ENCODE peak calls at places on chromosome 1, in four cellular contexts. One of them, this sample, is unnamed.

GRCh38 chr1:65165269-65166002 is 17.4 kb downstream of the AK4 start:
- DNase-seq in SK-N-SH: no peak
- DNase-seq in fibroblast of lung: no peak
- DNase-seq in DND-41: peak
- DNase-seq in this sample: no peak

GRCh38 chr1:15950763-15951295 is 25.1 kb downstream of the ZBTB17 start:
- DNase-seq in SK-N-SH: no peak
- DNase-seq in fibroblast of lung: no peak
- DNase-seq in DND-41: no peak
- DNase-seq in this sample: no peak

GRCh38 chr1:907611-908451 is 15.9 kb upstream of the SAMD11 start:
- DNase-seq in SK-N-SH: peak
- DNase-seq in fibroblast of lung: no peak
- DNase-seq in DND-41: no peak
- DNase-seq in this sample: no peak

GRCh38 chr1:39183503-39184353 is 20.8 kb upstream of the MACF1 start:
- DNase-seq in SK-N-SH: no peak
- DNase-seq in fibroblast of lung: peak
- DNase-seq in DND-41: peak
- DNase-seq in this sample: peak

GRCh38 chr1:73593379-73593778 is 604.6 kb downstream of the LRRIQ3 start:
- DNase-seq in SK-N-SH: no peak
- DNase-seq in fibroblast of lung: peak
- DNase-seq in DND-41: no peak
- DNase-seq in this sample: peak

GRCh38 chr1:2003564-2004131 is at the start of gene CFAP74:
- DNase-seq in SK-N-SH: peak
- DNase-seq in fibroblast of lung: peak
- DNase-seq in DND-41: no peak
- DNase-seq in this sample: no peak

GRCh38 chr1:170530972-170531757 is 801 bp upstream of the GORAB start:
- DNase-seq in SK-N-SH: peak
- DNase-seq in fibroblast of lung: peak
- DNase-seq in DND-41: peak
- DNase-seq in this sample: no peak

GRCh38 chr1:61334718-61335589 is 252.6 kb downstream of the NFIA start:
- DNase-seq in SK-N-SH: peak
- DNase-seq in fibroblast of lung: no peak
- DNase-seq in DND-41: no peak
- DNase-seq in this sample: no peak

GRCh38 chr1:109099871-109100757 is 9.6 kb downstream of the TMEM167B start:
- DNase-seq in SK-N-SH: peak
- DNase-seq in fibroblast of lung: peak
- DNase-seq in DND-41: peak
- DNase-seq in this sample: peak

GRCh38 chr1:59116920-59117542 is 179.9 kb upstream of the FGGY start:
- DNase-seq in SK-N-SH: no peak
- DNase-seq in fibroblast of lung: peak
- DNase-seq in DND-41: no peak
- DNase-seq in this sample: no peak

GRCh38 chr1:200640373-200641174 is 20.0 kb upstream of the KIF14 start:
- DNase-seq in SK-N-SH: no peak
- DNase-seq in fibroblast of lung: peak
- DNase-seq in DND-41: no peak
- DNase-seq in this sample: no peak

GRCh38 chr1:186535388-186536133 is 74.6 kb upstream of the PDC start:
- DNase-seq in SK-N-SH: no peak
- DNase-seq in fibroblast of lung: peak
- DNase-seq in DND-41: no peak
- DNase-seq in this sample: peak

GRCh38 chr1:150484861-150485260 is 2.4 kb upstream of the TARS2 start:
- DNase-seq in SK-N-SH: no peak
- DNase-seq in fibroblast of lung: no peak
- DNase-seq in DND-41: no peak
- DNase-seq in this sample: peak

GRCh38 chr1:158248771-158249170 is 5.5 kb upstream of the CD1A start:
- DNase-seq in SK-N-SH: no peak
- DNase-seq in fibroblast of lung: no peak
- DNase-seq in DND-41: peak
- DNase-seq in this sample: no peak
- H3K4me3 ChIP-seq in SK-N-SH: no peak
- H3K4me3 ChIP-seq in fibroblast of lung: no peak
- H3K4me3 ChIP-seq in DND-41: peak
- H3K4me3 ChIP-seq in this sample: no peak

GRCh38 chr1:198001776-198002408 is 84.7 kb downstream of the LHX9 start:
- DNase-seq in SK-N-SH: no peak
- DNase-seq in fibroblast of lung: peak
- DNase-seq in DND-41: no peak
- DNase-seq in this sample: no peak

GRCh38 chr1:198007687-198008627 is 90.8 kb downstream of the LHX9 start:
- DNase-seq in SK-N-SH: no peak
- DNase-seq in fibroblast of lung: no peak
- DNase-seq in DND-41: no peak
- DNase-seq in this sample: no peak

GRCh38 chr1:197998110-197998509 is 80.9 kb downstream of the LHX9 start:
- DNase-seq in SK-N-SH: no peak
- DNase-seq in fibroblast of lung: no peak
- DNase-seq in DND-41: no peak
- DNase-seq in this sample: no peak

GRCh38 chr1:198007011-198007410 is 89.8 kb downstream of the LHX9 start:
- DNase-seq in SK-N-SH: no peak
- DNase-seq in fibroblast of lung: no peak
- DNase-seq in DND-41: no peak
- DNase-seq in this sample: no peak

DNA sequence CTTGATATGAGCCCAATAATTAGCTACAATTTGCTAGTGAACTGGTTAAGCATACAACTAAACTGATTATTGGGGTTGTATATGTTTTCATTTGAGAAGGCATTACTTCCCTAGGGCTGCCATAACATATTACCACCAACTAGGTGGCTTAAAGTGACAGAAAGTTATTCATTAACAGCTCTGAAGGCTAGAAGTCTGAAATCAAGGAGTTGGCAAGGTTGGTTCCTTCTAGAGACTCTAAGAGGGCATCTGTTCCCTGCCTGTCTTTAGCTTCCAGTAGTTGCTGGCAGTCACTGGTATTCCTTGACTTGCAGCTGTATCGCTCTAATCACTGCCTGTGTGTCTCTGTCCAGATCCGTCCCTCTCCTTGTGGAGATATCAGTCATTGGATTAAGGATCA is 86.3 kb downstream of the LHX9 start:
- DNase-seq in SK-N-SH: no peak
- DNase-seq in fibroblast of lung: no peak
- DNase-seq in DND-41: no peak
- DNase-seq in this sample: no peak
- H2AFZ ChIP-seq in SK-N-SH: no peak
- H2AFZ ChIP-seq in fibroblast of lung: no peak
- H2AFZ ChIP-seq in DND-41: no peak
- H2AFZ ChIP-seq in this sample: no peak

GRCh38 chr1:222709700-222710153 is 2.6 kb downstream of the AIDA start:
- DNase-seq in SK-N-SH: peak
- DNase-seq in fibroblast of lung: no peak
- DNase-seq in DND-41: no peak
- DNase-seq in this sample: no peak
- H3K4me3 ChIP-seq in SK-N-SH: peak
- H3K4me3 ChIP-seq in fibroblast of lung: no peak
- H3K4me3 ChIP-seq in DND-41: no peak
- H3K4me3 ChIP-seq in this sample: no peak

GRCh38 chr1:237124856-237125462 is 83.0 kb downstream of the RYR2 start:
- DNase-seq in SK-N-SH: peak
- DNase-seq in fibroblast of lung: peak
- DNase-seq in DND-41: peak
- DNase-seq in this sample: no peak
- H2AFZ ChIP-seq in SK-N-SH: no peak
- H2AFZ ChIP-seq in fibroblast of lung: no peak
- H2AFZ ChIP-seq in DND-41: no peak
- H2AFZ ChIP-seq in this sample: no peak

DNA sequence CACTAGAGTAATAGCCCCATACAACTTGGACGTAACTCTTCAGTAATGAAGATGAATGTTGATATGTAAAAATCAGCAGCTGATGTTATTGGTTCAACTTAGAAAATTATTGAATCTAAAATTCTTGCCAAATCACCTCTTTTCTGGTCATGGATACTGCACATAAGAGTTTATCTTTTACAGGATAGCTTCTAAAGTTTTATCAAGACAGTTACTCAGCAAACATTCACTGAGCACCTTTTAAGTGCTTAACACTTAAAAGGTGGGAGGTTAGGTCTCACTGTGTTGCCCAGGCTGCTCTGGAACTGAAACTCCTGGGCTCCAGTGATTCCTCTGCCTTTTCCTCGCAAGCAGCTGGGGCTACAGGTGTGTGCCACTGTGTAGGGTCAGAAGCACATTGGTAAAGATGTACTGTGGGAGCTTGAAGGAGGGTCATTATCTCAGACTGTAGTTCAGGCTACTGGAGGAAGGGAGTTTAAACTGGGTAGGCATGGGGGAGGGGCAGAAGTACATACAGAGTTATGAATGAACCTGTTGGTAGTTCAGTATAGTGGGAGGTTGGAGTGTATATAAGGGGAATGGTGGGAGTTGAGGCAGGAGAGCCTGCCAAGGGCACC is 2.0 kb downstream of the MPZL1 start:
- DNase-seq in SK-N-SH: no peak
- DNase-seq in fibroblast of lung: no peak
- DNase-seq in DND-41: no peak
- DNase-seq in this sample: no peak
- H3K4me3 ChIP-seq in SK-N-SH: no peak
- H3K4me3 ChIP-seq in fibroblast of lung: peak
- H3K4me3 ChIP-seq in DND-41: peak
- H3K4me3 ChIP-seq in this sample: peak

DNA sequence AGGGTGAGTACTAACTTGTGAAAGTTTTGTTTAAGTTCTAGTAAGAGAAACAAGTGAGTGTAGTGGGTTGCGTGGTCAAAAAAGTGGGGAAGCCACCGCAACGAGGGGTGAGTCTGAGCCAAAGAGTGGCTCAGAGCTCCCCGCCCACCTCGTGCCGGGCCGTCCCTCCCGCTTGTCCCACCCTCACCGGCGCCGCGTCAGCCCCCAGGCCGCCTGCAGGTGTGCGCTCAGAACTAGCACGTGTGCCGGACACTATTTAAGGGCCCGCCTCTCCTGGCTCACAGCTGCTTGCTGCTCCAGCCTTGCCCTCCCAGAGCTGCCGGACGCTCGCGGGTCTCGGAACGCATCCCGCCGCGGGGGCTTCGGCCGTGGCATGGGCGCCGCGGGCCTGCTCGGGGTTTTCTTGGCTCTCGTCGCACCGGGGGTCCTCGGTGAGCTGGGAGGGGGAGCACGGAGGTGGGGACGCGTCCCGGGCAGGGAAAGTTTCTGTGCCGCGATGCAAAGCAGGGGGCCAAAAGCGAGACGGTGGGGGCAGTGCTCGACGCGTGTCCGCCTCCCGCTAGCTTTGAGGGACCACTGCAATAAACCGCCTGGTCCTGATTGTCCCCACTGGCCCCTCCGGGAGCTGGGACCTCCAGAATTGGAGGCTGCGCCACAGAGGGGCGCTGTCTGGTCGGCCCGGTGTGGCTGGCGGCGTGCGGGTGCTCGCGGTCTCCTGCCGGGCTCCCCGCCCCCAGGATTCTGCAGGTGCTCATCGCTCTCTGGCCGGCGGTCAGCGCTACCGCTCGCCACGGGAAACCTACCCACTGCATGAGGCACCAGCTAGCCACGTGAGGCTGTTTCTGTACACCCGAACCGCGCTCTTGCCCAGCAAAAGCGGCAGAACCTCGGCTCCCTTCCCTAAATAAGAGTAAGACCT is at the start of gene CR2:
- DNase-seq in SK-N-SH: peak
- DNase-seq in fibroblast of lung: no peak
- DNase-seq in DND-41: peak
- DNase-seq in this sample: peak
- H2AFZ ChIP-seq in SK-N-SH: no peak
- H2AFZ ChIP-seq in fibroblast of lung: no peak
- H2AFZ ChIP-seq in DND-41: peak
- H2AFZ ChIP-seq in this sample: peak

GRCh38 chr1:27633640-27634165 is 1.3 kb downstream of the FGR start:
- DNase-seq in SK-N-SH: no peak
- DNase-seq in fibroblast of lung: no peak
- DNase-seq in DND-41: no peak
- DNase-seq in this sample: no peak
- H3K4me3 ChIP-seq in SK-N-SH: no peak
- H3K4me3 ChIP-seq in fibroblast of lung: no peak
- H3K4me3 ChIP-seq in DND-41: peak
- H3K4me3 ChIP-seq in this sample: no peak

GRCh38 chr1:53082826-53083225 is 20.8 kb downstream of the PODN start:
- DNase-seq in SK-N-SH: no peak
- DNase-seq in fibroblast of lung: no peak
- DNase-seq in DND-41: no peak
- DNase-seq in this sample: no peak
- H2AFZ ChIP-seq in SK-N-SH: no peak
- H2AFZ ChIP-seq in fibroblast of lung: no peak
- H2AFZ ChIP-seq in DND-41: no peak
- H2AFZ ChIP-seq in this sample: no peak

DNA sequence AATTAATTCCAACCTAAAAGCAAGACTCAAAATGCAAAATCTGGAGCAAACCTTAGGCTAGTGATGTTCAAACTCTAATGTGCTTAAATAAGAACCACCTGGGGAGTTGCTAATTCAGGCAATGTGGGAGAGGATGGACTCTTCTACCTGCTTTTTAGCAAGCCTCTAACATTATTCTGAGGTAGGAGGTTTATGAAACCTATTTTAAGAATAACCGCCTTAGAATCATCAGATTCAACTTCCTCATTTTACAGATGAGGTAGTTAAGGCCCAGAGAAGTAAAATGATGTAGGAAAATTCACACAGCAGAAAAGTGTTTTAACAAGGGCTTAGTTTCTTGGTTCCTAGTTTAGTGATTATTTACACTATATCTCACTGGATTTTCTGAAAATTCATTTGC is 8.6 kb upstream of the NTNG1 start:
- DNase-seq in SK-N-SH: no peak
- DNase-seq in fibroblast of lung: no peak
- DNase-seq in DND-41: no peak
- DNase-seq in this sample: no peak
- H3K4me3 ChIP-seq in SK-N-SH: no peak
- H3K4me3 ChIP-seq in fibroblast of lung: no peak
- H3K4me3 ChIP-seq in DND-41: no peak
- H3K4me3 ChIP-seq in this sample: no peak

This sample was measured in mammary epithelial cell.